ENCODE peak calls at places on chromosomes 4 and X, in six cellular contexts. P is HCT116, K is Panc1, X is HepG2, F is GM12878, Y is upper lobe of left lung. H is an unnamed sample.

GRCh38 chrX:110060317-110060716 is 57.4 kb downstream of the TMEM164 start:
- ATAC-seq in P (no peak), K (no peak), X (no peak), F (no peak), Y (no peak), H (no peak)

GRCh38 chr4:124123181-124123580 is 589.4 kb downstream of the ANKRD50 start:
- ATAC-seq in P (no peak), K (no peak), X (no peak), F (no peak), Y (no peak), H (no peak)

GRCh38 chr4:181427076-181427475 is 816.1 kb upstream of the TENM3 start:
- ATAC-seq in P (no peak), K (no peak), X (no peak), F (no peak), Y (no peak), H (no peak)

GRCh38 chr4:113773014-113773413 is 11.5 kb upstream of the CAMK2D start:
- ATAC-seq in P (no peak), K (no peak), X (no peak), F (no peak), Y (no peak), H (no peak)

GRCh38 chr4:5752803-5753184 is 41.8 kb downstream of the EVC start:
- ATAC-seq in P (no peak), K (no peak), X (no peak), F (no peak), Y (no peak), H (no peak)

GRCh38 chrX:129496625-129497024 is 26.7 kb downstream of the SMARCA1 start:
- ATAC-seq in P (no peak), K (no peak), X (no peak), F (no peak), Y (no peak), H (no peak)

GRCh38 chr4:159201168-159201567 is 98.3 kb downstream of the RAPGEF2 start:
- ATAC-seq in P (no peak), K (no peak), X (no peak), F (no peak), Y (peak; percentile 41), H (no peak)

GRCh38 chr4:2331043-2331420 is 69.1 kb upstream of the MXD4 start:
- ATAC-seq in P (no peak), K (peak; percentile 9), X (no peak), F (no peak), Y (no peak), H (no peak)

GRCh38 chrX:39661508-39661907 is 436.2 kb downstream of the BCOR start:
- ATAC-seq in P (no peak), K (no peak), X (no peak), F (no peak), Y (no peak), H (no peak)

GRCh38 chr4:5618051-5619010 is 90.0 kb downstream of the EVC2 start:
- ATAC-seq in P (no peak), K (no peak), X (no peak), F (no peak), Y (no peak), H (no peak)

GRCh38 chr4:148787831-148788477 is 345.7 kb upstream of the NR3C2 start:
- ATAC-seq in P (no peak), K (no peak), X (no peak), F (no peak), Y (no peak), H (no peak)

GRCh38 chr4:86481429-86481828 is 112.7 kb upstream of the PTPN13 start:
- ATAC-seq in P (no peak), K (no peak), X (no peak), F (no peak), Y (no peak), H (no peak)

GRCh38 chr4:111283066-111283677 is 660.3 kb upstream of the PITX2 start:
- ATAC-seq in P (peak; percentile 67), K (no peak), X (peak; percentile 38), F (peak; percentile 63), Y (no peak), H (no peak)

GRCh38 chr4:151811403-151811802 is 50.6 kb upstream of the GATB start:
- ATAC-seq in P (no peak), K (no peak), X (no peak), F (no peak), Y (no peak), H (no peak)

GRCh38 chr4:87462102-87462501 is 39.7 kb downstream of the NUDT9 start:
- ATAC-seq in P (no peak), K (no peak), X (no peak), F (no peak), Y (no peak), H (no peak)

GRCh38 chr4:126441173-126441810 is 1126.5 kb downstream of the FAT4 start:
- ATAC-seq in P (no peak), K (no peak), X (no peak), F (no peak), Y (no peak), H (peak; percentile 28)

GRCh38 chr4:23022032-23022431 is 329.3 kb downstream of the GBA3 start:
- ATAC-seq in P (no peak), K (no peak), X (no peak), F (no peak), Y (peak; percentile 74), H (peak; percentile 31)

GRCh38 chr4:37758226-37758625 is 68.3 kb upstream of the PGM2 start:
- ATAC-seq in P (no peak), K (no peak), X (peak; percentile 69), F (no peak), Y (peak; percentile 81), H (peak; percentile 82)

GRCh38 chrX:21698274-21698673 is 40.1 kb upstream of the KLHL34 start:
- ATAC-seq in P (no peak), K (no peak), X (no peak), F (no peak), Y (no peak), H (no peak)

GRCh38 chr4:108492816-108493595 is 127.4 kb upstream of the RPL34 start:
- ATAC-seq in P (peak; percentile 100), K (no peak), X (peak; percentile 93), F (peak; percentile 95), Y (no peak), H (no peak)

GRCh38 chr4:129394635-129395034 is 298.7 kb downstream of the C4orf33 start:
- ATAC-seq in P (no peak), K (no peak), X (no peak), F (no peak), Y (no peak), H (no peak)

GRCh38 chr4:56276547-56276946 is 110.7 kb downstream of the AASDH start:
- ATAC-seq in P (no peak), K (no peak), X (no peak), F (no peak), Y (no peak), H (no peak)

GRCh38 chr4:80336582-80336981 is 1.1 kb downstream of the CFAP299 start:
- ATAC-seq in P (peak; percentile 54), K (peak; percentile 80), X (peak; percentile 79), F (no peak), Y (peak; percentile 43), H (no peak)

DNA sequence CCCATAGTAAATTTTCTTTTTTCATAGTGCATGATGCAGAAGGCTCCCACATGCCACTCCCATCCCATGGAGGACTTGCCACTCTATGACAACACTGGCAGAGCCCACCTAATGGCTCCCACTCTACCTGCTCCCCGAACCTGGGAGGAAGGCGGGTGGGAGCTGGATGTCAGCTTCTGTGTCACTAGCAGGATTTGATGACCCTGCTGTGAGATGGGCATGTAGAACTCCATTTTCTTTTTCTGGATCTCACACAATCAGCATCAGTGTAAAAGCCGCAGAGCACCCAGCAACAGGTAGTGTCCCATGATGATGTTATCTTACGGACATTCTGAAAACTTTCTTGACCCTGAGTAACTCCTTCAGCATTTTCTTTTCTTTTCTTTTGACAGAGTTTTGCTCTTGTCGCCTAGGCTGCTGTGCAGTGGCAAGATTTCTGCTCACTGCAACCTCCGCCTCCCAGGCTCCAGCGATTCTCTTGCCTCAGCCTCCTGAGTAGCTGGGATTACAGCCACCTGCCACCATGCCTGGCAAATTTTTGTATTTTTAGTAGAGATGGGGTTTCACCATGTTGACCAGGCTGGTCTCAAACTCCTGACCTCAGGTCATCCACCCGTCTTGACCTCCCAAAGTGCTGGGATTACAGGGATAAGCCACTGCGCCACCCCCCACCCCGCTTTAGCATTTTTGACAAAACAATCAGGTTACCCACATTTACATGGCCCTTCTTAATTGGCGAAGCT is 15.0 kb upstream of the ADH1A start:
- ATAC-seq in P (no peak), K (no peak), X (no peak), F (no peak), Y (no peak), H (peak; percentile 25)
- TF ChIP-seq POLR2AphosphoS5 in P (no peak), K (no peak), X (no peak), F (no peak), Y (no peak), H (no peak)

GRCh38 chr4:100082852-100083251 is 107.4 kb downstream of the DDIT4L start:
- ATAC-seq in P (no peak), K (no peak), X (no peak), F (peak; percentile 66), Y (no peak), H (no peak)

GRCh38 chr4:100084892-100085291 is 105.4 kb downstream of the DDIT4L start:
- ATAC-seq in P (no peak), K (no peak), X (no peak), F (no peak), Y (no peak), H (no peak)

GRCh38 chr4:100086766-100087431 is 103.4 kb downstream of the DDIT4L start:
- ATAC-seq in P (no peak), K (no peak), X (no peak), F (no peak), Y (peak; percentile 78), H (peak; percentile 53)

GRCh38 chr4:100083289-100083688 is 107.0 kb downstream of the DDIT4L start:
- ATAC-seq in P (no peak), K (no peak), X (no peak), F (peak; percentile 68), Y (no peak), H (no peak)

DNA sequence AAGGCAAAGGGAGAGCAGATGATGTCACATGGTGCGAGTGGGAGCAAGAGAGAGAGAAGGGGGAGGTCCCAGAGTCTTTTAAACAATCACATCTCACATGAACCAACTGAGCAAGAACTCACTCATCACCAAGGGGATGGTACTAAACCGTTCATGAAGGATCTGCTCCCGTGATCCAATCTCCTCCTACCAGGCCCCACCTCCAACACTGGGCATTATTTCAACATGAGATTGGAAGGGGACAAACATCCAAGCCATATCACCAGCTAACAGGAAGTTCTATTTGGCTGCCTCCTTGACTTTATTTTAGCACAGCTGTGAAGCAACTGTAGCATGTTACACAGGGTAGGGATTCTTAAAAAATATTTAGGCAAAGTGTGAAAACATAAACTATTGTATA is 102.5 kb downstream of the DDIT4L start:
- ATAC-seq in P (no peak), K (no peak), X (no peak), F (no peak), Y (peak; percentile 44), H (peak; percentile 66)
- H3K27ac ChIP-seq in P (no peak overlapping the region), K (no peak overlapping the region), X (no peak overlapping the region), F (no peak overlapping the region), Y (peak overlapping the region; percentile 22), H (no peak overlapping the region)

GRCh38 chr4:176775326-176775725 is 17.4 kb downstream of the VEGFC start:
- ATAC-seq in P (no peak), K (peak; percentile 77), X (no peak), F (no peak), Y (no peak), H (no peak)
- H3K4me1 ChIP-seq in P (no peaks in the 10 kb centered on the region), K (peaks cover 34% of the 10 kb centered on the region), X (no peaks in the 10 kb centered on the region), F (no peaks in the 10 kb centered on the region), Y (no peaks in the 10 kb centered on the region), H (no peaks in the 10 kb centered on the region)

DNA sequence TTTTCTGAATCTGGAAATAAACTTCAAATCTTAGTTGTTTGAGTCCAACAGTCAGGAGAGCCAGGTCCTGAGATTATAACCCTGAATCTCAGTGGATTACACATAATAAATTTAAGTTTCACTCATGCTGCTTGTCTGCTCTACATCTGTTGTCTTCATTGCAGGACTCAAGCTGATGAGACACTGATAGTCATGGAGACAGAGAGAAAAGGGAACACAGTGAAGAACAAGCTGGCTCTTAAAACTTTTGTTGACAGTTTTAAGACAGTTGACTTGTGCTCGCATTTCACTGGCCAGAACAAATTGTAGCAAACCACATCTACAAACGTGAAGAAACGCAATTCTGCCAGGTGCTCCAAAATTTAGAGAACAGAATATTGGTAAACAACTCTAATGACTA is 327.1 kb upstream of the CTSO start:
- ATAC-seq in P (no peak), K (no peak), X (no peak), F (no peak), Y (no peak), H (no peak)
- TF ChIP-seq POLR2AphosphoS5 in P (no peak), K (no peak), X (no peak), F (no peak), Y (no peak), H (no peak)

H was measured in gastroesophageal sphincter.